ENCODE peak calls at places on chromosomes 4 and X, in five cellular contexts. X, V, K, D and M are unnamed samples. For H3K4me1, the result is how much of the 10 kb centered on the place peaks cover.

GRCh38 chr4:173769568-173769967 is 239.5 kb upstream of the HAND2 start:
- DNase-seq in X (no peak), V (no peak), K (no peak), D (no peak), M (peak)

GRCh38 chrX:96181571-96181970 is 503.1 kb upstream of the DIAPH2 start:
- DNase-seq in X (no peak), V (no peak), K (no peak), D (peak), M (no peak)

GRCh38 chrX:31547416-31547815 is 475.6 kb upstream of the FTHL17 start:
- DNase-seq in X (no peak), V (no peak), K (no peak), D (no peak), M (no peak)

GRCh38 chr4:169720529-169720928 is 37.2 kb downstream of the HPF1 start:
- DNase-seq in X (no peak), V (no peak), K (no peak), D (no peak), M (no peak)

GRCh38 chrX:115330498-115331138 is 41.1 kb downstream of the LUZP4 start:
- DNase-seq in X (peak), V (no peak), K (no peak), D (peak), M (peak)

GRCh38 chrX:17046478-17047097 is 100.1 kb downstream of the REPS2 start:
- DNase-seq in X (peak), V (peak), K (peak), D (peak), M (peak)

GRCh38 chr4:39521253-39521908 is 5.9 kb downstream of the UGDH start:
- DNase-seq in X (no peak), V (no peak), K (no peak), D (no peak), M (no peak)

GRCh38 chrX:81202413-81202794 is 502 bp downstream of the SH3BGRL start:
- DNase-seq in X (no peak), V (no peak), K (no peak), D (no peak), M (no peak)

GRCh38 chr4:168264903-168265302 is 53.6 kb downstream of the DDX60 start:
- DNase-seq in X (no peak), V (no peak), K (no peak), D (no peak), M (no peak)

GRCh38 chr4:119105605-119106004 is 30.0 kb upstream of the MYOZ2 start:
- DNase-seq in X (no peak), V (no peak), K (no peak), D (no peak), M (no peak)

GRCh38 chr4:119106036-119107000 is 29.3 kb upstream of the MYOZ2 start:
- DNase-seq in X (no peak), V (no peak), K (no peak), D (no peak), M (peak)

GRCh38 chr4:119111296-119111695 is 24.3 kb upstream of the MYOZ2 start:
- DNase-seq in X (no peak), V (no peak), K (no peak), D (no peak), M (no peak)

GRCh38 chr4:119113033-119113655 is 22.5 kb upstream of the MYOZ2 start:
- DNase-seq in X (no peak), V (no peak), K (no peak), D (no peak), M (peak)

GRCh38 chr4:119110121-119110520 is 25.5 kb upstream of the MYOZ2 start:
- DNase-seq in X (no peak), V (no peak), K (no peak), D (no peak), M (no peak)
- H3K4ac ChIP-seq in X (no peak), V (no peak), K (no peak), D (no peak), M (no peak)

DNA sequence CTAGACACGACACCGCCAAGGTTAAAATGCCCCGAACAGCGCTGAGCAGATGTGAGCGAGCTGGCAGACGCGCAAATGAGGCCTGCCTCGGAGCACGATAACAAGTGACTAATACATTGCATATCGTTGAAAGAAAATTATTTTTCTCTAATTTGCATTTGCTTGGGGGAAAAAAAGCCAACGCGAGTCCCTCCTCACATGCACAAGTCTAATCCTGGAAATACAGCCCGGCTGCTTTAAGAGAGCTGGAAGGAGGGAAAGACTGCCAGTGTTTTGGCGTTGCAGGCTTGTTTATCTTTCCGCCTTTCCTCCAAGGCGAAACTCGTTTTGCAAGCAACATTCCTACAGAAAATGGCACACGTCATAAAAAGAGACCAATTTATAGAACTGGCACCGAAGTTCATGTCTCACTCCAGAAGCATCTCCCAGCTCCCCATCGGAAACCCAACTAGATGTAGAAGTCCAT is 12.6 kb downstream of the BCOR start:
- DNase-seq in X (peak), V (no peak), K (no peak), D (peak), M (peak)
- H3K4me1 ChIP-seq in X (under half), V (half or more), K (under half), D (under half), M (under half)

GRCh38 chr4:71380721-71381120 is 41.9 kb downstream of the SLC4A4 start:
- DNase-seq in X (no peak), V (no peak), K (no peak), D (no peak), M (peak)

GRCh38 chr4:71382569-71383560 is 44.0 kb downstream of the SLC4A4 start:
- DNase-seq in X (no peak), V (no peak), K (no peak), D (no peak), M (no peak)

GRCh38 chr4:71383984-71384383 is 45.2 kb downstream of the SLC4A4 start:
- DNase-seq in X (no peak), V (no peak), K (no peak), D (no peak), M (no peak)

GRCh38 chr4:71379126-71379525 is 40.3 kb downstream of the SLC4A4 start:
- DNase-seq in X (no peak), V (no peak), K (no peak), D (no peak), M (no peak)

GRCh38 chr4:71382125-71382524 is 43.3 kb downstream of the SLC4A4 start:
- DNase-seq in X (no peak), V (no peak), K (no peak), D (no peak), M (no peak)
- H2BK12ac ChIP-seq in X (no peak), V (no peak), K (no peak), D (no peak), M (no peak)

DNA sequence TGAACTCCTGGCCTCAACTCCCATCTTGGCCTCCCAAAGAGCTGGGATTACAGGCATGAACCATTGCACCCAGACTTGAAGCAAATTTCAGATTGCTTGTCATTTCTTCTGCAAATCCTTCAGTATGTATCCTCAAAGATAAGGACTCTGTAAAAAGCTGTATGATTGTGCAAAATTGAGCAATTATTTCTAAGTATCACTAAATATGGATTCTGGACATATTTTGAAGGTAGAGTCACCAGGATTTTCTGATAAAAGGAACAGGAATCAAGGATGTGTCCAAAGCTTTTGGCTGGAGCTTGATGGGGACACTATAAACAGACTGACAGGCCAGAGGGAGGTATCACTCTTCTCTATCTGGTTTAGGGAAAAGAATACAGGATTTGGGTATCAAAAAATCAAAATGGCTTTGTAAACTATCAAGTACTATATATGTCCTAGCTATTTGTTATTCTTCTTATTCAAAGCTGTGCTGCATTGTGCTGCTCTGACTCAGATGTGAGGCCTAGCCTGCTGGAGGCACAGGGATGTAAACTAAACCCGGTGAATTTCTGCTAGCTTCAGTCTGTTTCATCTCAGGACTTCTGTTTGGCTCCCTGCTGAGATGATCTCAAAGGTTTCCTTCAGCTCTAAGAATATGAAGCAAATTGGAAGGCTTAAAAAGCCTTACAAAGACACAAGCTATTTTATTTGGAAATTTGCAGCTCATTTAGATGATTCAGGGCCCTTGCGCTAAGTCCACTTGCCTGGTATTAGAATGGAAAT is 8.3 kb downstream of the RPS4X start:
- DNase-seq in X (no peak), V (no peak), K (no peak), D (no peak), M (peak)
- H3K4ac ChIP-seq in X (no peak), V (no peak), K (no peak), D (no peak), M (no peak)